ENCODE peak calls at places on chromosomes 16 and 17, in eight cellular contexts. F, G, Y, T, W, V, S and E are unnamed samples. For H3K4me1, the result is how much of the 10 kb centered on the place peaks cover.

GRCh38 chr17:40168262-40168832 is 8.9 kb upstream of the RAPGEFL1 start:
- DNase-seq in F (no peak), G (peak), Y (no peak), T (peak), W (peak), V (no peak), S (peak), E (no peak)

GRCh38 chr17:27928546-27928945 is 35.4 kb upstream of the LYRM9 start:
- DNase-seq in F (no peak), G (no peak), Y (no peak), T (no peak), W (no peak), V (no peak), S (no peak), E (no peak)

GRCh38 chr17:73782641-73783381 is 138.6 kb upstream of the SDK2 start:
- DNase-seq in F (no peak), G (no peak), Y (no peak), T (no peak), W (no peak), V (no peak), S (no peak), E (no peak)

GRCh38 chr17:15892679-15893332 is 52.1 kb upstream of the ADORA2B start:
- DNase-seq in F (no peak), G (peak), Y (no peak), T (no peak), W (no peak), V (no peak), S (peak), E (no peak)

GRCh38 chr17:81002409-81003361 is 11.0 kb downstream of the CHMP6 start:
- DNase-seq in F (peak), G (peak), Y (no peak), T (no peak), W (peak), V (peak), S (no peak), E (peak)

GRCh38 chr16:35194681-35195080 is 1735.3 kb downstream of the TP53TG3F start:
- DNase-seq in F (no peak), G (no peak), Y (no peak), T (no peak), W (no peak), V (no peak), S (no peak), E (no peak)

GRCh38 chr17:76716834-76717205 is 6.1 kb upstream of the MXRA7 start:
- DNase-seq in F (no peak), G (peak), Y (no peak), T (no peak), W (no peak), V (no peak), S (no peak), E (no peak)

GRCh38 chr17:80497726-80498241 is 21.4 kb upstream of the NPTX1 start:
- DNase-seq in F (no peak), G (no peak), Y (no peak), T (no peak), W (no peak), V (no peak), S (no peak), E (no peak)

GRCh38 chr16:86480444-86480843 is 29.9 kb upstream of the FOXF1 start:
- DNase-seq in F (no peak), G (no peak), Y (no peak), T (no peak), W (no peak), V (no peak), S (no peak), E (no peak)

GRCh38 chr16:21184834-21185233 is 26.4 kb downstream of the LDAF1 start:
- DNase-seq in F (no peak), G (no peak), Y (no peak), T (no peak), W (no peak), V (no peak), S (no peak), E (no peak)

GRCh38 chr17:66322764-66323163 is 20.4 kb downstream of the PRKCA start:
- DNase-seq in F (no peak), G (no peak), Y (no peak), T (no peak), W (no peak), V (no peak), S (no peak), E (no peak)

GRCh38 chr17:39196820-39197331 is 593 bp downstream of the CACNB1 start:
- DNase-seq in F (peak), G (no peak), Y (peak), T (no peak), W (peak), V (peak), S (no peak), E (peak)

GRCh38 chr17:8681175-8681949 is 50.8 kb upstream of the MYH10 start:
- DNase-seq in F (no peak), G (peak), Y (no peak), T (no peak), W (peak), V (no peak), S (no peak), E (peak)

GRCh38 chr17:6290488-6291196 is 144.3 kb downstream of the AIPL1 start:
- DNase-seq in F (no peak), G (no peak), Y (no peak), T (no peak), W (no peak), V (no peak), S (no peak), E (no peak)

GRCh38 chr17:334974-335481 is 17.6 kb downstream of the RPH3AL start:
- DNase-seq in F (peak), G (no peak), Y (no peak), T (no peak), W (no peak), V (no peak), S (no peak), E (no peak)

GRCh38 chr16:18933501-18933900 is 7.3 kb upstream of the SMG1 start:
- DNase-seq in F (no peak), G (no peak), Y (no peak), T (no peak), W (no peak), V (no peak), S (no peak), E (no peak)

GRCh38 chr17:17900615-17901520 is 64.1 kb upstream of the SREBF1 start:
- DNase-seq in F (peak), G (peak), Y (peak), T (no peak), W (peak), V (peak), S (peak), E (peak)

GRCh38 chr16:30561212-30561816 is 3.1 kb upstream of the ZNF764 start:
- DNase-seq in F (peak), G (no peak), Y (peak), T (no peak), W (peak), V (peak), S (no peak), E (peak)

GRCh38 chr16:63324306-63324705 is 1288.1 kb upstream of the CDH8 start:
- DNase-seq in F (no peak), G (peak), Y (no peak), T (no peak), W (no peak), V (no peak), S (no peak), E (no peak)

GRCh38 chr17:78409191-78409621 is 30.8 kb downstream of the PGS1 start:
- DNase-seq in F (peak), G (no peak), Y (peak), T (no peak), W (no peak), V (no peak), S (peak), E (peak)

GRCh38 chr16:57744646-57744903 is 9.0 kb downstream of the KATNB1 start:
- DNase-seq in F (no peak), G (no peak), Y (no peak), T (no peak), W (no peak), V (no peak), S (no peak), E (no peak)

GRCh38 chr16:14564881-14565687 is 65.0 kb downstream of the PARN start:
- DNase-seq in F (no peak), G (peak), Y (no peak), T (no peak), W (no peak), V (no peak), S (peak), E (no peak)

GRCh38 chr17:64331946-64332493 is 58.6 kb downstream of the PECAM1 start:
- DNase-seq in F (no peak), G (peak), Y (peak), T (no peak), W (peak), V (peak), S (no peak), E (peak)

GRCh38 chr17:40320771-40321501 is 12.0 kb downstream of the RARA start:
- DNase-seq in F (peak), G (no peak), Y (peak), T (peak), W (peak), V (peak), S (no peak), E (peak)

GRCh38 chr16:25854141-25854540 is 162.4 kb downstream of the HS3ST4 start:
- DNase-seq in F (no peak), G (no peak), Y (no peak), T (no peak), W (no peak), V (no peak), S (no peak), E (no peak)

GRCh38 chr16:10971560-10971961 is 27.2 kb downstream of the CLEC16A start:
- DNase-seq in F (no peak), G (peak), Y (peak), T (peak), W (peak), V (no peak), S (peak), E (no peak)

GRCh38 chr17:79789943-79790804 is 6.7 kb downstream of the CBX8 start:
- DNase-seq in F (peak), G (no peak), Y (no peak), T (no peak), W (no peak), V (peak), S (no peak), E (peak)

GRCh38 chr17:66494023-66494803 is 191.8 kb downstream of the PRKCA start:
- DNase-seq in F (no peak), G (peak), Y (no peak), T (no peak), W (no peak), V (no peak), S (no peak), E (no peak)

GRCh38 chr17:42180411-42180921 is 476 bp downstream of the KCNH4 start:
- DNase-seq in F (no peak), G (no peak), Y (no peak), T (no peak), W (no peak), V (no peak), S (no peak), E (no peak)

GRCh38 chr17:14143678-14144077 is 74.4 kb downstream of the COX10 start:
- DNase-seq in F (no peak), G (peak), Y (no peak), T (no peak), W (no peak), V (no peak), S (no peak), E (no peak)

GRCh38 chr17:75011788-75012319 is 616 bp upstream of the MRPL58 start:
- DNase-seq in F (peak), G (peak), Y (peak), T (no peak), W (peak), V (peak), S (peak), E (peak)

GRCh38 chr17:68197091-68197996 is 50.5 kb upstream of the AMZ2 start:
- DNase-seq in F (peak), G (no peak), Y (no peak), T (peak), W (no peak), V (peak), S (no peak), E (peak)

GRCh38 chr17:6069611-6070279 is 434 bp upstream of the WSCD1 start:
- DNase-seq in F (peak), G (no peak), Y (no peak), T (no peak), W (no peak), V (no peak), S (no peak), E (no peak)

GRCh38 chr16:67594956-67595355 is 32.6 kb downstream of the CTCF start:
- DNase-seq in F (no peak), G (peak), Y (no peak), T (no peak), W (no peak), V (no peak), S (no peak), E (no peak)

GRCh38 chr16:89643769-89644300 is 13.7 kb downstream of the CHMP1A start:
- DNase-seq in F (no peak), G (no peak), Y (no peak), T (no peak), W (no peak), V (no peak), S (no peak), E (no peak)

GRCh38 chr17:78793415-78793814 is 11.3 kb upstream of the CYTH1 start:
- DNase-seq in F (peak), G (no peak), Y (no peak), T (no peak), W (no peak), V (no peak), S (no peak), E (no peak)

GRCh38 chr17:39979021-39979660 is 1.5 kb upstream of the PSMD3 start:
- DNase-seq in F (no peak), G (peak), Y (no peak), T (no peak), W (no peak), V (no peak), S (no peak), E (no peak)

GRCh38 chr17:47789611-47790520 is 31.7 kb downstream of the OSBPL7 start:
- DNase-seq in F (peak), G (peak), Y (no peak), T (peak), W (no peak), V (peak), S (no peak), E (peak)
- H3K4me3 ChIP-seq in F (no peak), G (peak), Y (no peak), T (peak), W (peak), V (peak), S (peak), E (peak)

DNA sequence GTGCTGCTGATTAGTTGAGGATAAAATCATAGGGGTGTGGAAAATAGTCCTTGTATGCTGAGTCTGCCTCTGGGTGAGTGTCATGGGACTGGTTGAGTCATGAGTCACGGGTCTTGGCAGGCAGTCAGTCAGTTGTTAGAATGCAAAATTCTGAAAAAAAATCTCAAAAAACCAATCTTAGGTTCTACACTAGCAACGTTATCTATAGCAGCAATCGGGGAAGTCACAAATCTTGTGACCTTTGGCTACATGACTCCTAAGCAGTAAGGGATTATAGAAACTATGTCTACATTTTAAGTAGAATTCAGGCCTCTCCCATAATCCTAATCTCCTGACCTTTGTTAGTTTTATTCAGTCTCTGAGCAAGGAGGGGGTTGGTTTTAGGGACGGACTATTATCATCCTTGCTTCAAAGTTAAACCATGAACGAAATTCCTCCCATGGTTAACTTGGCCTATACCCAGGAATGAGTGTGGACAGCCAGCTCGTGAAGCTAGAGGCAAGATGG is 18.0 kb upstream of the PMFBP1 start:
- DNase-seq in F (no peak), G (peak), Y (no peak), T (no peak), W (no peak), V (no peak), S (no peak), E (no peak)
- H3K27ac ChIP-seq in F (no peak), G (peak), Y (no peak), T (no peak), W (no peak), V (no peak), S (no peak), E (no peak)

DNA sequence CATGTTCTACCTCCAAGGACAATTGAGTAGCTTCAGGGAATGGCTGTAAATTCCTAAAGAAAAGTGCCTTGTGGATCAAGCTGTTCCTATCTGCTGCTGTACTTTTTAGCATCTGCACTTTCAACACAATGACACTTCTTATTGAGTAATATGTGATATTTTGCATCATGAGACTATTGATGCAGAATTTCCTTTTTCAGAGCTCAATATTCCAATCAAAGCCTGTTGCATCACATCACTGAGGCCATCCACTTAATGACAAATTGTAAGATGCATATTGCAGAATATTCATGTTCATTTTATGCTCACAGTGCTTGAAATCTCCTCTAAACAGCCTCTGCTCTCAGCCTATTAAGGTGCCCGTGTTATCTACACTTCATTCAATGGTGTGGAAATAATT is 9.1 kb upstream of the SKAP1 start:
- DNase-seq in F (no peak), G (no peak), Y (no peak), T (no peak), W (no peak), V (no peak), S (no peak), E (no peak)
- H3K4me1 ChIP-seq in F (under half), G (under half), Y (under half), T (half or more), W (under half), V (under half), S (under half), E (under half)

GRCh38 chr16:661184-661821 is 6.6 kb upstream of the RHOT2 start:
- DNase-seq in F (no peak), G (no peak), Y (no peak), T (no peak), W (no peak), V (no peak), S (no peak), E (no peak)

GRCh38 chr16:659618-660017 is 8.3 kb upstream of the RHOT2 start:
- DNase-seq in F (no peak), G (no peak), Y (no peak), T (no peak), W (no peak), V (no peak), S (no peak), E (no peak)

GRCh38 chr16:662095-662494 is 5.8 kb upstream of the RHOT2 start:
- DNase-seq in F (no peak), G (no peak), Y (no peak), T (no peak), W (no peak), V (no peak), S (no peak), E (no peak)

GRCh38 chr16:660132-660458 is 7.8 kb upstream of the RHOT2 start:
- DNase-seq in F (no peak), G (no peak), Y (no peak), T (no peak), W (no peak), V (no peak), S (no peak), E (no peak)

GRCh38 chr16:660459-661183 is 7.3 kb upstream of the RHOT2 start:
- DNase-seq in F (peak), G (peak), Y (peak), T (peak), W (peak), V (peak), S (peak), E (peak)
- H3K4me3 ChIP-seq in F (no peak), G (no peak), Y (no peak), T (no peak), W (peak), V (peak), S (no peak), E (no peak)

GRCh38 chr16:2460916-2461315 is 1.0 kb downstream of the TEDC2 start:
- DNase-seq in F (peak), G (no peak), Y (no peak), T (no peak), W (no peak), V (no peak), S (no peak), E (no peak)
- H3K27ac ChIP-seq in F (no peak), G (no peak), Y (no peak), T (no peak), W (no peak), V (no peak), S (no peak), E (no peak)

GRCh38 chr16:87833548-87833947 is 35.8 kb downstream of the SLC7A5 start:
- DNase-seq in F (no peak), G (no peak), Y (no peak), T (peak), W (no peak), V (no peak), S (no peak), E (no peak)
- H3K4me1 ChIP-seq in F (under half), G (under half), Y (under half), T (under half), W (under half), V (under half), S (under half), E (under half)

GRCh38 chr16:75251280-75252048 is at the start of gene BCAR1:
- DNase-seq in F (peak), G (peak), Y (peak), T (no peak), W (peak), V (peak), S (peak), E (peak)

GRCh38 chr16:75250089-75250808 is 1.2 kb downstream of the BCAR1 start:
- DNase-seq in F (peak), G (no peak), Y (peak), T (no peak), W (peak), V (peak), S (peak), E (peak)

GRCh38 chr16:75252946-75253911 is 1.8 kb upstream of the BCAR1 start:
- DNase-seq in F (peak), G (peak), Y (peak), T (no peak), W (no peak), V (peak), S (no peak), E (peak)

GRCh38 chr16:75250809-75251279 is 580 bp downstream of the BCAR1 start:
- DNase-seq in F (peak), G (no peak), Y (no peak), T (no peak), W (no peak), V (peak), S (no peak), E (peak)

DNA sequence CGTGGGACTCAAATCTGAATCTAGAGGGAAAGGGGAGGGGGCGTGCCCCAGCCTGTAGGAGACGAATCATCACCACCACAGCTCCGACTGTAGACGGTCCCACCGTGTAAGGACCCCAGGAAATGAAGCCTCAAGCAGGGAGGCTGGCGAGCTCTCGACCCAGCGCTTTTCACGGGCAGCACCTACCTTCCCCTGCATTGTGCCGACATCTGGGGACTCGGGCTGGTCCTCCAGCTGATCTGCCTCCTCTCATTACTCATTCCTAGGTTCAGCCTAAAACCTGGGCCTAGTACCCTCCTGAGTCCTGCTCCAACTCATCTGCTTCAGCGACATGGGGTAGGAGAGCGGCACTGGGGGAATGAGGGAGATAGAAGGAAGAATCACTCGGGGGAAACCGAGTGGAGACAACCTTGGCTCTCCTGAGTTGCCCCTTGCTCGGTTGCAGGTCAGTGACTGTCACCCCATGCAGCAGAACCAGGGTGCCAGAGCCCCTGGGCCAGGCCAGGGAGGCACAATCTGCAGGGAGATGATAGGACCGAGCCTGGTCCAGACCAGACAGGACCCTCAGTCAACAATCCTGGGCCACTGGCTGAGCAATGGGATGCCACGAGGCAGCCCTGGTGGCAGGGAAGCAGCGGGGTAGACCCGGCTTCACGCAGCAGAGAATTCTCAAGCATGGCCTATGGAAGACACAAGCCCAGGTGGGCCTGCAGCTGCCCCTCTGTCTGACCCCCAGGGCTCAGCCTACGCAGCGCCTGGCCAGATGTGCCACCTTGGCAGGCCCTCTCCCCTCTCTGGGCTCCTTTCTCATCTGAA is 833 bp upstream of the BCAR1 start:
- DNase-seq in F (peak), G (no peak), Y (no peak), T (no peak), W (no peak), V (peak), S (no peak), E (no peak)
- H3K4me3 ChIP-seq in F (no peak), G (peak), Y (no peak), T (no peak), W (peak), V (peak), S (no peak), E (no peak)

GRCh38 chr16:23408242-23409201 is 44.5 kb downstream of the COG7 start:
- DNase-seq in F (no peak), G (peak), Y (no peak), T (no peak), W (peak), V (peak), S (peak), E (peak)
- H3K27ac ChIP-seq in F (peak), G (no peak), Y (no peak), T (no peak), W (no peak), V (no peak), S (peak), E (no peak)